ENCODE peak calls at places on chromosomes 3 and 15, in eight cellular contexts. W is PC-9, N is epithelial cell of esophagus, C is GM12865, L is testis, G is Peyer's patch, T is kidney epithelial cell, X is NB4. O is an unnamed sample.

GRCh38 chr3:172390792-172391191 is 57.5 kb downstream of the GHSR start:
- DNase-seq in W (no peak), T (no peak), C (no peak), L (no peak), G (no peak), X (no peak), N (no peak), O (no peak)

GRCh38 chr3:196501316-196502064 is 2.1 kb downstream of the RNF168 start:
- DNase-seq in C (no peak), L (peak), W (peak), G (no peak), N (peak), X (peak), T (no peak), O (no peak)

GRCh38 chr15:25170113-25170731 is 215.4 kb downstream of the SNRPN start:
- DNase-seq in T (no peak), C (no peak), L (no peak), G (peak), N (no peak), X (no peak), W (no peak), O (no peak)

GRCh38 chr3:149441662-149442442 is 32.6 kb upstream of the TM4SF4 start:
- DNase-seq in G (no peak), C (no peak), T (no peak), N (no peak), L (no peak), W (no peak), X (no peak), O (peak)

GRCh38 chr15:55379095-55379494 is 29.1 kb downstream of the CCPG1 start:
- DNase-seq in X (no peak), W (no peak), C (no peak), N (no peak), T (no peak), G (no peak), L (no peak), O (no peak)

GRCh38 chr3:195139091-195139875 is 131.7 kb downstream of the XXYLT1 start:
- DNase-seq in T (no peak), G (no peak), W (no peak), X (no peak), C (peak), N (peak), L (no peak), O (no peak)

GRCh38 chr3:197420566-197420965 is 122.2 kb upstream of the DLG1 start:
- DNase-seq in W (no peak), L (no peak), C (no peak), N (no peak), X (no peak), G (no peak), T (no peak), O (no peak)

GRCh38 chr3:156620901-156621300 is 53.5 kb upstream of the TIPARP start:
- DNase-seq in W (no peak), X (no peak), G (no peak), C (no peak), L (no peak), N (peak), T (no peak), O (no peak)

GRCh38 chr3:60774617-60775016 is 476.6 kb downstream of the FHIT start:
- DNase-seq in G (no peak), L (no peak), C (no peak), N (peak), T (no peak), X (no peak), W (no peak), O (no peak)

GRCh38 chr3:39601241-39601640 is 133.8 kb downstream of the MOBP start:
- DNase-seq in X (no peak), N (no peak), C (no peak), W (no peak), L (no peak), T (no peak), G (no peak), O (no peak)

GRCh38 chr3:85387913-85388510 is 429.2 kb downstream of the CADM2 start:
- DNase-seq in X (no peak), W (no peak), G (no peak), L (no peak), T (no peak), C (no peak), N (no peak), O (no peak)

GRCh38 chr15:40793216-40793989 is 13.5 kb upstream of the ZFYVE19 start:
- DNase-seq in L (peak), N (peak), G (no peak), W (peak), X (no peak), C (peak), T (peak), O (peak)

GRCh38 chr15:87500240-87500639 is 756.3 kb downstream of the NTRK3 start:
- DNase-seq in T (no peak), C (no peak), X (no peak), N (no peak), L (no peak), W (no peak), G (no peak), O (no peak)

GRCh38 chr3:188160751-188161150 is 6.8 kb downstream of the LPP start:
- DNase-seq in C (no peak), G (no peak), T (no peak), X (no peak), N (no peak), W (no peak), L (no peak), O (no peak)

GRCh38 chr3:188158731-188159355 is 4.9 kb downstream of the LPP start:
- DNase-seq in N (no peak), W (peak), T (no peak), L (no peak), X (no peak), C (no peak), G (no peak), O (no peak)

GRCh38 chr3:188165596-188165995 is 11.6 kb downstream of the LPP start:
- DNase-seq in G (no peak), C (no peak), N (no peak), W (peak), X (no peak), T (no peak), L (no peak), O (no peak)

GRCh38 chr3:188166471-188166870 is 12.5 kb downstream of the LPP start:
- DNase-seq in T (no peak), W (no peak), G (no peak), N (no peak), X (no peak), C (no peak), L (no peak), O (no peak)

GRCh38 chr3:188164248-188164687 is 10.3 kb downstream of the LPP start:
- DNase-seq in T (no peak), N (peak), L (no peak), W (peak), C (no peak), G (no peak), X (no peak), O (no peak)
- TF ChIP-seq CTCF in T (no peak), N (no peak), L (no peak), W (no peak), C (no peak), G (no peak), X (no peak), O (no peak)

GRCh38 chr15:67762610-67763368 is 62.5 kb upstream of the SKOR1 start:
- DNase-seq in N (no peak), C (peak), L (no peak), W (no peak), X (no peak), T (peak), G (peak), O (no peak)

GRCh38 chr15:67765706-67766105 is 59.6 kb upstream of the SKOR1 start:
- DNase-seq in N (no peak), G (no peak), L (no peak), T (no peak), X (no peak), C (no peak), W (no peak), O (no peak)

GRCh38 chr15:67755936-67756335 is 69.4 kb upstream of the SKOR1 start:
- DNase-seq in C (no peak), L (peak), W (no peak), N (no peak), T (no peak), G (no peak), X (no peak), O (no peak)

GRCh38 chr15:67758610-67759300 is 66.6 kb upstream of the SKOR1 start:
- DNase-seq in N (no peak), X (no peak), L (no peak), C (no peak), T (no peak), G (no peak), W (no peak), O (no peak)

GRCh38 chr15:67761343-67761742 is 64.0 kb upstream of the SKOR1 start:
- DNase-seq in W (no peak), L (no peak), X (no peak), G (no peak), T (no peak), C (no peak), N (no peak), O (no peak)
- H3K4me3 ChIP-seq in W (no peak), L (no peak), X (no peak), G (no peak), T (no peak), C (no peak), N (no peak), O (no peak)

GRCh38 chr15:58221591-58222241 is 83.5 kb downstream of the AQP9 start:
- DNase-seq in T (no peak), X (peak), G (no peak), L (peak), W (no peak), N (peak), C (peak), O (no peak)
- TF ChIP-seq CTCF in T (peak), X (peak), G (peak), L (no peak), W (peak), N (peak), C (peak), O (peak)

DNA sequence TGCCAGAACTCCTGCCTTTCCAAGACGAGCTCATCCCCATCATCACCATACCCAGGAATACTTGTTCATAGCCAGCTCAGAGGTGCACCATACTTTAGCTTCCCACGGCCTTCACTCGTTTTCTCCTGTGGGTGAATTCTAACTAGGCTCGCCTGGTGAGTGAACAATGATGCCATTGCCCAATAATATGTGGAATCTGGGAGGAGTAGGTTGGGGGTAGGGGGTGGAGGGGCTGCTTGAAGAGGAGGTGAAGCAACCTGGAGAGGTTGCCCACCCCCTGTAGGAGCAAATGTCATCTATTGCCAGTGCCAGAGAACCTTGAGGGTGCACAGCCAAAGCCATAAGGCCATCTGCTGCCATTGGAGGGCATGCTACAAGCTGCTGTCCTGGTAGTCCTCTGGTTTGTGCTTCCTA is 592 bp upstream of the ZNF445 start:
- DNase-seq in G (no peak), W (no peak), T (no peak), L (no peak), C (no peak), X (peak), N (no peak), O (no peak)
- H3K4me3 ChIP-seq in G (no peak), W (peak), T (peak), L (peak), C (peak), X (peak), N (peak), O (peak)

GRCh38 chr3:157763644-157764043 is 260.4 kb upstream of the VEPH1 start:
- DNase-seq in N (no peak), G (no peak), C (no peak), T (no peak), W (no peak), X (no peak), L (no peak), O (no peak)

GRCh38 chr3:157767602-157768001 is 264.4 kb upstream of the VEPH1 start:
- DNase-seq in X (no peak), G (no peak), N (peak), C (no peak), W (peak), T (no peak), L (no peak), O (no peak)

DNA sequence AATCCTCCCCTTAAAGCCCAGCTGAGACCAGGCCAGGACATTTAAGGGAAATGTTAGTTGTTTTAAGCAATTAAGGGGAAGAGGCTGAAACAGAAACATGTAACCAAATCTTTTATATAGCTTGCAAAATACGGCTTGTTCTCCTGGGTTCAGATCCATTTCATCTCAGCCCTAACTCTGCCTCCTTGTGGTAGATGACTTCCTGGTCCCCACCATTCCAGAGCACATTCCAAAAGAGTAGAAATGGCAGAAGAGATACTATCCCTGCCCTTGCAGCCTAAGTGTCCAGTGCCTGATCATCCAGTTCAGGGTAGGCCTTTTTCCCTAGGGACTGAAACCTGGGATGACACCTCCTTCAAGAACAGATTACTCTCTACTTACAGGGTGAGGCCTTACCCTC is 266.2 kb upstream of the VEPH1 start:
- DNase-seq in C (no peak), G (no peak), N (no peak), W (no peak), T (no peak), X (no peak), L (no peak), O (no peak)
- TF ChIP-seq CTCF in C (no peak), G (no peak), N (no peak), W (no peak), T (no peak), X (no peak), L (no peak), O (no peak)

GRCh38 chr15:70094690-70095311 is 2.9 kb downstream of the TLE3 start:
- DNase-seq in G (no peak), N (no peak), X (peak), L (peak), W (no peak), C (no peak), T (no peak), O (no peak)
- H3K4me3 ChIP-seq in G (peak), N (peak), X (peak), L (peak), W (peak), C (peak), T (peak), O (peak)

GRCh38 chr15:78415284-78415683 is 22.7 kb upstream of the IREB2 start:
- DNase-seq in G (no peak), C (no peak), N (peak), T (no peak), W (no peak), X (peak), L (no peak), O (no peak)
- TF ChIP-seq CTCF in G (peak), C (no peak), N (peak), T (peak), W (peak), X (peak), L (no peak), O (peak)

GRCh38 chr15:96948981-96949380 is 618.5 kb downstream of the NR2F2 start:
- DNase-seq in G (no peak), L (no peak), W (no peak), T (no peak), X (peak), N (no peak), C (no peak), O (no peak)

GRCh38 chr15:96947296-96947695 is 616.8 kb downstream of the NR2F2 start:
- DNase-seq in C (no peak), L (no peak), W (no peak), X (no peak), G (no peak), T (no peak), N (no peak), O (no peak)

DNA sequence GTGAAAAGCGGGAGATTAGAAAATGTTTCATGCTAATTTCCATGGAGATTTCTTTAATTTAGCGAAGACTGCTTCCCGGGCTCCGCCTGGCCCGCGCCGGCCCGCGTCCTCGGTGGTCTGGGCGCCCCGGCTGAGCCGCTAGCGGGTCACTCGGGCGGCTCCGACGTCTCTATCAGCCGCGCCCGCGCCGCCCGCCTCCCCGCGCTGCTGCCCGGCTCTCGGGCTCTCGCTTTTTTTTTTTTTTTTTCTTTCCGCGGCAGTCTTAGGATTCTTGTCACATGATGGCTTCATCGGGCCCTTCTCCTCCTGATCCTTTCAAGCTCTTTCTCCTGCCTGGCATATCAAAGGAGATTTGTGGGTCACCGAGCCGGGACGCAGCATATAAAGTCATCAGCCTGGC is 617.3 kb downstream of the NR2F2 start:
- DNase-seq in L (peak), C (no peak), W (no peak), X (no peak), G (no peak), T (no peak), N (no peak), O (peak)
- H3K4me3 ChIP-seq in L (peak), C (no peak), W (no peak), X (no peak), G (no peak), T (peak), N (no peak), O (peak)

GRCh38 chr3:136070334-136070733 is 104.8 kb downstream of the PPP2R3A start:
- DNase-seq in L (no peak), G (no peak), N (peak), X (no peak), W (no peak), C (no peak), T (peak), O (no peak)

GRCh38 chr3:136068708-136069107 is 103.2 kb downstream of the PPP2R3A start:
- DNase-seq in X (no peak), G (no peak), T (no peak), L (no peak), C (no peak), W (no peak), N (no peak), O (no peak)

GRCh38 chr3:136074546-136074945 is 109.0 kb downstream of the PPP2R3A start:
- DNase-seq in X (no peak), G (no peak), T (no peak), W (no peak), L (no peak), N (no peak), C (no peak), O (no peak)

GRCh38 chr3:136069933-136070332 is 104.4 kb downstream of the PPP2R3A start:
- DNase-seq in X (no peak), L (no peak), G (no peak), N (no peak), C (no peak), W (no peak), T (no peak), O (no peak)

GRCh38 chr3:136070953-136071949 is 105.7 kb downstream of the PPP2R3A start:
- DNase-seq in T (no peak), W (no peak), N (peak), C (peak), X (peak), L (peak), G (no peak), O (peak)
- TF ChIP-seq CTCF in T (peak), W (peak), N (no peak), C (no peak), X (no peak), L (no peak), G (no peak), O (peak)